ENCODE peak calls at places on chromosome 6, in seven cellular contexts. One of them, this sample, is unnamed.

GRCh38 chr6:11785449-11785951 is 6.9 kb upstream of the ADTRP start:
- DNase-seq in IMR-90: no peak
- DNase-seq in mesenchymal stem cell: no peak
- DNase-seq in mesendoderm: no peak
- DNase-seq in H1: no peak
- DNase-seq in neuronal stem cell: no peak
- DNase-seq in H9: no peak
- DNase-seq in this sample: peak

GRCh38 chr6:43702522-43703440 is 15.2 kb upstream of the MRPS18A start:
- DNase-seq in IMR-90: peak
- DNase-seq in mesenchymal stem cell: peak
- DNase-seq in mesendoderm: peak
- DNase-seq in H1: peak
- DNase-seq in neuronal stem cell: peak
- DNase-seq in H9: peak
- DNase-seq in this sample: peak

GRCh38 chr6:73521351-73522254 is 771 bp upstream of the EEF1A1 start:
- DNase-seq in IMR-90: peak
- DNase-seq in mesenchymal stem cell: peak
- DNase-seq in mesendoderm: peak
- DNase-seq in H1: no peak
- DNase-seq in neuronal stem cell: no peak
- DNase-seq in H9: no peak
- DNase-seq in this sample: peak

GRCh38 chr6:84019171-84019570 is 14.4 kb upstream of the MRAP2 start:
- DNase-seq in IMR-90: no peak
- DNase-seq in mesenchymal stem cell: no peak
- DNase-seq in mesendoderm: peak
- DNase-seq in H1: no peak
- DNase-seq in neuronal stem cell: no peak
- DNase-seq in H9: peak
- DNase-seq in this sample: peak

GRCh38 chr6:92770540-92770939 is 648.8 kb downstream of the EPHA7 start:
- DNase-seq in IMR-90: no peak
- DNase-seq in mesenchymal stem cell: no peak
- DNase-seq in mesendoderm: peak
- DNase-seq in H1: no peak
- DNase-seq in neuronal stem cell: no peak
- DNase-seq in H9: no peak
- DNase-seq in this sample: no peak

GRCh38 chr6:125815050-125815910 is 24.5 kb downstream of the NCOA7 start:
- DNase-seq in IMR-90: no peak
- DNase-seq in mesenchymal stem cell: no peak
- DNase-seq in mesendoderm: no peak
- DNase-seq in H1: no peak
- DNase-seq in neuronal stem cell: no peak
- DNase-seq in H9: no peak
- DNase-seq in this sample: no peak

GRCh38 chr6:21505574-21505990 is 88.0 kb upstream of the SOX4 start:
- DNase-seq in IMR-90: no peak
- DNase-seq in mesenchymal stem cell: no peak
- DNase-seq in mesendoderm: no peak
- DNase-seq in H1: no peak
- DNase-seq in neuronal stem cell: no peak
- DNase-seq in H9: no peak
- DNase-seq in this sample: peak

GRCh38 chr6:11368760-11369159 is 136.3 kb upstream of the NEDD9 start:
- DNase-seq in IMR-90: no peak
- DNase-seq in mesenchymal stem cell: no peak
- DNase-seq in mesendoderm: no peak
- DNase-seq in H1: no peak
- DNase-seq in neuronal stem cell: no peak
- DNase-seq in H9: no peak
- DNase-seq in this sample: no peak

GRCh38 chr6:108870357-108870756 is 22.1 kb downstream of the ARMC2 start:
- DNase-seq in IMR-90: no peak
- DNase-seq in mesenchymal stem cell: no peak
- DNase-seq in mesendoderm: no peak
- DNase-seq in H1: no peak
- DNase-seq in neuronal stem cell: no peak
- DNase-seq in H9: no peak
- DNase-seq in this sample: no peak

GRCh38 chr6:70479236-70479635 is 65.9 kb downstream of the FAM135A start:
- DNase-seq in IMR-90: peak
- DNase-seq in mesenchymal stem cell: peak
- DNase-seq in mesendoderm: no peak
- DNase-seq in H1: no peak
- DNase-seq in neuronal stem cell: no peak
- DNase-seq in H9: no peak
- DNase-seq in this sample: no peak

DNA sequence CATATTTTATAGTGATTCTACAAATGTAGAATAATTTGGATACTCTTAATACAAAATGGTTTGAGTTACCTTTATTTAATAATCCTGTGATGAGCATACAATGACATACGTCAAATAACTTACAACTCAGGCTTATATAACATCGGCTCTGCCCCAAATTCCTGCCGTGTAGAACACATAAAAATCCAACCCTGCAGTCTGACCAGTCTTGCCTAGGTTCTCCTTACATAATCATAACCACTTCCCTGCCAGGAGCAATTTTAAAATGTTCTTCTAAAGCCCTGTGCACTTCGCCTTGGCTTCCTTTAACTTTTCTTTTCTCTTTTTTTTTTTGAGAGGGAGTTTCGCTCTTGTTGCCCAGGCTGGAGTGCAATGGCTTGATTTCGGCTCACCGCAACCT is 16.2 kb upstream of the IER3 start:
- DNase-seq in IMR-90: no peak
- DNase-seq in mesenchymal stem cell: no peak
- DNase-seq in mesendoderm: no peak
- DNase-seq in H1: no peak
- DNase-seq in neuronal stem cell: no peak
- DNase-seq in H9: no peak
- DNase-seq in this sample: no peak
- H3K4ac ChIP-seq in IMR-90: peak
- H3K4ac ChIP-seq in mesenchymal stem cell: no peak
- H3K4ac ChIP-seq in mesendoderm: peak
- H3K4ac ChIP-seq in H1: no peak
- H3K4ac ChIP-seq in neuronal stem cell: no peak
- H3K4ac ChIP-seq in H9: no peak
- H3K4ac ChIP-seq in this sample: no peak

GRCh38 chr6:30782425-30783014 is 38.2 kb upstream of the IER3 start:
- DNase-seq in IMR-90: peak
- DNase-seq in mesenchymal stem cell: peak
- DNase-seq in mesendoderm: no peak
- DNase-seq in H1: no peak
- DNase-seq in neuronal stem cell: no peak
- DNase-seq in H9: no peak
- DNase-seq in this sample: no peak
- H3K4ac ChIP-seq in IMR-90: peak
- H3K4ac ChIP-seq in mesenchymal stem cell: peak
- H3K4ac ChIP-seq in mesendoderm: no peak
- H3K4ac ChIP-seq in H1: no peak
- H3K4ac ChIP-seq in neuronal stem cell: no peak
- H3K4ac ChIP-seq in H9: no peak
- H3K4ac ChIP-seq in this sample: no peak

DNA sequence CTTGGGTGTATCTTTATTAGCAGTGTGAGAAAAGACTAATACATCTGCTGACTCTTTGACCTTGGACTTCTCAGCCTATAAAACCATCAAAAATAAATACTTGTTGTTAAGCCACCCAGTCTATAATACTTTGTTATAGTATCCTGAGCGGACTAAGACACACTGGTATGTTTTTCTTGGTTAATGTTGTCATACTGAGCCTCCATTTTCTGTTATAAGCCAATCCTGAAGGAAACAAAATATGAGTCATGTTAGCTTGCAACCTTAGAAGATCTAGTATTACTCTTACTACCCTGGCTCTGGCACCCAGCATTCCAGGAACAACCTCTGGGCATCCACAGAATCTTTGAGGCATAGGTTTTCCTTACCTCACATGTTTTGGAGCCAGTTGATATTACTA is 307.2 kb downstream of the FRK start:
- DNase-seq in IMR-90: no peak
- DNase-seq in mesenchymal stem cell: peak
- DNase-seq in mesendoderm: no peak
- DNase-seq in H1: no peak
- DNase-seq in neuronal stem cell: no peak
- DNase-seq in H9: no peak
- DNase-seq in this sample: no peak
- H3K4ac ChIP-seq in IMR-90: no peak
- H3K4ac ChIP-seq in mesenchymal stem cell: no peak
- H3K4ac ChIP-seq in mesendoderm: no peak
- H3K4ac ChIP-seq in H1: no peak
- H3K4ac ChIP-seq in neuronal stem cell: no peak
- H3K4ac ChIP-seq in H9: no peak
- H3K4ac ChIP-seq in this sample: no peak

DNA sequence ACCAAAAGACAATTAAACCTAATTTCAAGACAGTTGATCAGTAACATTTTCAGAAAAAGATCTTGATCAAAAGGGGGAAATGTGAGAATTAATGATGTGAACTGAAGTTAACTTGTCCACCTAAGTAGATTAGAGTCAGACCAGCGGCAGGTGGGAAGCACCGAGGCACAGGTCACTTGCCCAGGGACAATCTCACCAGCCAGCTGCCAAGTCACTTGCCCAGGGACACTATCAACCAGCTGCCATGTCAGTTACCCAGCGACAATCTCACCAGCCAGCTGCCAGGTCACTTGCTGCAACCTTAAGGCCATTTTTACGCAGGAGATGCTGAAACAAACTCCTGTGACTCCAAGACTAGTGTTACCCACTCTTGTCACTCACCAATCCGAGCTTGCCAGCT is 187.6 kb upstream of the THBS2 start:
- DNase-seq in IMR-90: no peak
- DNase-seq in mesenchymal stem cell: no peak
- DNase-seq in mesendoderm: no peak
- DNase-seq in H1: no peak
- DNase-seq in neuronal stem cell: no peak
- DNase-seq in H9: no peak
- DNase-seq in this sample: no peak
- H3K4ac ChIP-seq in IMR-90: no peak
- H3K4ac ChIP-seq in mesenchymal stem cell: no peak
- H3K4ac ChIP-seq in mesendoderm: no peak
- H3K4ac ChIP-seq in H1: no peak
- H3K4ac ChIP-seq in neuronal stem cell: no peak
- H3K4ac ChIP-seq in H9: no peak
- H3K4ac ChIP-seq in this sample: no peak

This sample was measured in trophoblast cell.